ENCODE peak calls at places on chromosome 4, in seven cellular contexts. P is tibial nerve, G is astrocyte, I is T1000, V is uterus, R is T follicular helper cell, E is breast epithelium. D is an unnamed sample.

GRCh38 chr4:1338752-1339414 is 8.1 kb upstream of the UVSSA start:
- DNase-seq in E (no peak), V (no peak), P (no peak), G (no peak), R (no peak), I (no peak), D (no peak)

GRCh38 chr4:3322059-3322550 is 29.3 kb downstream of the RGS12 start:
- DNase-seq in I (no peak), E (peak), G (peak), R (no peak), V (no peak), P (no peak), D (no peak)

GRCh38 chr4:159105063-159105414 is 2.2 kb downstream of the RAPGEF2 start:
- DNase-seq in G (peak), I (no peak), E (no peak), R (no peak), V (no peak), P (no peak), D (no peak)

GRCh38 chr4:94334962-94335361 is 7.7 kb downstream of the HPGDS start:
- DNase-seq in V (no peak), R (no peak), I (no peak), P (no peak), G (no peak), E (no peak), D (no peak)

GRCh38 chr4:138051157-138051556 is 191.0 kb downstream of the SLC7A11 start:
- DNase-seq in V (no peak), P (no peak), R (no peak), G (peak), I (no peak), E (no peak), D (no peak)

GRCh38 chr4:114673306-114673705 is 74.7 kb downstream of the UGT8 start:
- DNase-seq in P (no peak), E (no peak), V (no peak), I (no peak), G (no peak), R (no peak), D (no peak)

GRCh38 chr4:6925357-6925836 is 15.8 kb downstream of the TBC1D14 start:
- DNase-seq in I (no peak), E (no peak), V (no peak), P (no peak), G (no peak), R (no peak), D (peak)

GRCh38 chr4:38842998-38843397 is 13.6 kb downstream of the TLR6 start:
- DNase-seq in E (no peak), I (no peak), R (no peak), G (no peak), P (no peak), V (no peak), D (no peak)

GRCh38 chr4:71814433-71814832 is 30.6 kb upstream of the GC start:
- DNase-seq in I (no peak), V (no peak), G (no peak), R (no peak), E (no peak), P (no peak), D (no peak)

GRCh38 chr4:82865592-82865991 is 25.4 kb downstream of the SEC31A start:
- DNase-seq in R (no peak), V (no peak), G (peak), I (no peak), P (peak), E (no peak), D (no peak)

GRCh38 chr4:6272863-6273660 is 3.4 kb downstream of the WFS1 start:
- DNase-seq in E (no peak), G (peak), I (peak), P (no peak), R (no peak), V (peak), D (no peak)

GRCh38 chr4:21512351-21512750 is 436.2 kb downstream of the KCNIP4 start:
- DNase-seq in P (no peak), E (no peak), R (no peak), G (peak), I (peak), V (no peak), D (no peak)

GRCh38 chr4:10605746-10606482 is 78.7 kb downstream of the CLNK start:
- DNase-seq in R (no peak), P (no peak), G (peak), V (no peak), I (peak), E (no peak), D (no peak)

GRCh38 chr4:183544109-183544508 is 39.3 kb downstream of the ING2 start:
- DNase-seq in P (no peak), E (no peak), R (no peak), G (no peak), V (no peak), I (no peak), D (no peak)

GRCh38 chr4:5205981-5206380 is 154.7 kb downstream of the STK32B start:
- DNase-seq in E (no peak), R (no peak), P (no peak), V (no peak), I (no peak), G (no peak), D (no peak)

GRCh38 chr4:5524451-5524850 is 183.9 kb downstream of the EVC2 start:
- DNase-seq in G (no peak), P (no peak), E (peak), V (no peak), I (no peak), R (no peak), D (no peak)

GRCh38 chr4:5782829-5783476 is 72.0 kb downstream of the EVC start:
- DNase-seq in V (no peak), E (no peak), I (no peak), G (no peak), R (no peak), P (no peak), D (no peak)

GRCh38 chr4:186304816-186305520 is 39.0 kb downstream of the F11 start:
- DNase-seq in E (no peak), I (no peak), R (no peak), G (peak), V (no peak), P (no peak), D (no peak)